ENCODE peak calls at places on chromosomes 13 and 19, in four cellular contexts. M, K, U and W are unnamed samples.

GRCh38 chr13:109348514-109349340 is 437.7 kb downstream of the IRS2 start:
- DNase-seq in M (no peak), K (no peak), U (no peak), W (no peak)

GRCh38 chr13:24985102-24985501 is 110.8 kb upstream of the PABPC3 start:
- DNase-seq in M (peak; percentile 85), K (no peak), U (peak; percentile 20), W (no peak)

GRCh38 chr13:92994056-92994455 is 232.6 kb upstream of the GPC6 start:
- DNase-seq in M (no peak), K (no peak), U (no peak), W (no peak)

GRCh38 chr13:50386527-50387123 is 371.4 kb downstream of the KCNRG start:
- DNase-seq in M (peak; percentile 22), K (no peak), U (no peak), W (no peak)

GRCh38 chr19:31092189-31092753 is 257.0 kb downstream of the TSHZ3 start:
- DNase-seq in M (no peak), K (no peak), U (no peak), W (no peak)

GRCh38 chr13:40453666-40454030 is 212.8 kb downstream of the FOXO1 start:
- DNase-seq in M (peak; percentile 49), K (no peak), U (peak; percentile 75), W (no peak)

GRCh38 chr13:24652346-24652745 is 27.9 kb upstream of the ATP12A start:
- DNase-seq in M (no peak), K (no peak), U (no peak), W (no peak)

GRCh38 chr19:1270854-1271527 is 1.9 kb downstream of the CIRBP start:
- DNase-seq in M (no peak), K (no peak), U (no peak), W (no peak)

GRCh38 chr13:65932587-65933239 is 1297.4 kb downstream of the PCDH9 start:
- DNase-seq in M (no peak), K (no peak), U (no peak), W (no peak)

GRCh38 chr19:12364391-12365093 is 941 bp downstream of the ZNF442 start:
- DNase-seq in M (peak; percentile 17), K (no peak), U (peak; percentile 2), W (no peak)

GRCh38 chr13:34034411-34034810 is 216.5 kb downstream of the RFC3 start:
- DNase-seq in M (no peak), K (no peak), U (no peak), W (no peak)

GRCh38 chr19:8430650-8431049 is 14.1 kb upstream of the HNRNPM start:
- DNase-seq in M (no peak), K (no peak), U (no peak), W (no peak)

GRCh38 chr13:49627831-49628652 is at the start of gene ARL11:
- DNase-seq in M (peak; percentile 88), K (peak; percentile 93), U (no peak), W (peak; percentile 93)